ENCODE peak calls at places on chromosomes 4 and X, in five cellular contexts. One of them, this sample, is unnamed.

GRCh38 chrX:154490021-154490413 is 412 bp downstream of the SLC10A3 start:
- DNase-seq in glutamatergic neuron: no peak
- DNase-seq in hypothalamus: peak; percentile 23
- DNase-seq in H9: no peak
- DNase-seq in suprapubic skin: peak; percentile 80
- DNase-seq in this sample: no peak

GRCh38 chrX:23394421-23394820 is 59.8 kb downstream of the PTCHD1 start:
- DNase-seq in glutamatergic neuron: no peak
- DNase-seq in hypothalamus: no peak
- DNase-seq in H9: no peak
- DNase-seq in suprapubic skin: no peak
- DNase-seq in this sample: no peak

GRCh38 chr4:114474401-114474800 is 124.2 kb upstream of the UGT8 start:
- DNase-seq in glutamatergic neuron: no peak
- DNase-seq in hypothalamus: no peak
- DNase-seq in H9: no peak
- DNase-seq in suprapubic skin: no peak
- DNase-seq in this sample: no peak

GRCh38 chr4:83170952-83171399 is 56.4 kb upstream of the PLAC8 start:
- DNase-seq in glutamatergic neuron: no peak
- DNase-seq in hypothalamus: no peak
- DNase-seq in H9: peak; percentile 27
- DNase-seq in suprapubic skin: no peak
- DNase-seq in this sample: no peak

GRCh38 chr4:98746530-98746929 is 88.1 kb upstream of the TSPAN5 start:
- DNase-seq in glutamatergic neuron: no peak
- DNase-seq in hypothalamus: no peak
- DNase-seq in H9: no peak
- DNase-seq in suprapubic skin: no peak
- DNase-seq in this sample: no peak

GRCh38 chr4:98181815-98182214 is 38.5 kb upstream of the STPG2 start:
- DNase-seq in glutamatergic neuron: no peak
- DNase-seq in hypothalamus: no peak
- DNase-seq in H9: no peak
- DNase-seq in suprapubic skin: no peak
- DNase-seq in this sample: no peak

GRCh38 chr4:42654606-42655005 is 2.3 kb downstream of the ATP8A1 start:
- DNase-seq in glutamatergic neuron: no peak
- DNase-seq in hypothalamus: no peak
- DNase-seq in H9: no peak
- DNase-seq in suprapubic skin: no peak
- DNase-seq in this sample: no peak

GRCh38 chr4:3436798-3437581 is 4.8 kb upstream of the HGFAC start:
- DNase-seq in glutamatergic neuron: no peak
- DNase-seq in hypothalamus: no peak
- DNase-seq in H9: no peak
- DNase-seq in suprapubic skin: no peak
- DNase-seq in this sample: no peak

GRCh38 chr4:173735055-173735454 is 205.0 kb upstream of the HAND2 start:
- DNase-seq in glutamatergic neuron: no peak
- DNase-seq in hypothalamus: no peak
- DNase-seq in H9: no peak
- DNase-seq in suprapubic skin: no peak
- DNase-seq in this sample: no peak

GRCh38 chrX:22686138-22686541 is 313.6 kb upstream of the DDX53 start:
- DNase-seq in glutamatergic neuron: peak; percentile 11
- DNase-seq in hypothalamus: no peak
- DNase-seq in H9: no peak
- DNase-seq in suprapubic skin: no peak
- DNase-seq in this sample: no peak

GRCh38 chr4:139210486-139210885 is 33.5 kb upstream of the ELF2 start:
- DNase-seq in glutamatergic neuron: no peak
- DNase-seq in hypothalamus: no peak
- DNase-seq in H9: no peak
- DNase-seq in suprapubic skin: no peak
- DNase-seq in this sample: no peak

GRCh38 chr4:112823631-112824030 is 186.7 kb downstream of the LARP7 start:
- DNase-seq in glutamatergic neuron: no peak
- DNase-seq in hypothalamus: no peak
- DNase-seq in H9: no peak
- DNase-seq in suprapubic skin: no peak
- DNase-seq in this sample: no peak